ENCODE peak calls at places on chromosomes 2 and 18, in six cellular contexts. B, Q, A, K, I and T are unnamed samples.

GRCh38 chr2:150370600-150370999 is 116.9 kb downstream of the RND3 start:
- DNase-seq in I (no peak), K (peak), B (no peak), Q (no peak), A (no peak), T (no peak)

GRCh38 chr18:64183674-64184073 is 34.8 kb upstream of the LINC00305 start:
- DNase-seq in I (no peak), K (no peak), A (no peak), B (no peak), Q (no peak), T (no peak)

GRCh38 chr2:43798300-43798699 is 24.5 kb downstream of the DYNC2LI1 start:
- DNase-seq in B (no peak), Q (no peak), I (no peak), K (no peak), A (peak), T (no peak)

GRCh38 chr2:232483923-232484627 is 3.6 kb downstream of the ECEL1 start:
- DNase-seq in I (no peak), B (no peak), A (no peak), K (no peak), Q (peak), T (no peak)

GRCh38 chr2:99380376-99381010 is 43.3 kb downstream of the EIF5B start:
- DNase-seq in K (no peak), B (no peak), A (peak), I (no peak), Q (no peak), T (no peak)

GRCh38 chr2:85682378-85682777 is 11.8 kb upstream of the GNLY start:
- DNase-seq in B (no peak), Q (peak), A (no peak), K (no peak), I (no peak), T (no peak)

GRCh38 chr2:23663730-23664005 is 263.3 kb downstream of the ATAD2B start:
- DNase-seq in B (no peak), A (no peak), I (no peak), K (no peak), Q (no peak), T (no peak)

GRCh38 chr2:150572194-150572766 is 84.8 kb upstream of the RND3 start:
- DNase-seq in I (no peak), K (no peak), B (no peak), A (no peak), Q (no peak), T (no peak)

GRCh38 chr2:233404227-233404626 is 49.9 kb downstream of the DGKD start:
- DNase-seq in A (peak), B (no peak), I (no peak), Q (no peak), K (peak), T (no peak)

GRCh38 chr2:52365946-52366345 is 1334.0 kb upstream of the NRXN1 start:
- DNase-seq in Q (no peak), K (no peak), B (no peak), A (no peak), I (no peak), T (no peak)

GRCh38 chr18:28342231-28342630 is 165.3 kb upstream of the CDH2 start:
- DNase-seq in A (no peak), I (no peak), B (no peak), K (no peak), Q (no peak), T (no peak)

GRCh38 chr2:127406454-127406853 is 11.8 kb upstream of the PROC start:
- DNase-seq in B (no peak), K (no peak), I (no peak), Q (no peak), A (no peak), T (no peak)

GRCh38 chr2:177668617-177669016 is 276.0 kb downstream of the AGPS start:
- DNase-seq in B (no peak), A (no peak), K (no peak), Q (no peak), I (no peak), T (no peak)

GRCh38 chr2:182242561-182242960 is 184.3 kb downstream of the PDE1A start:
- DNase-seq in I (no peak), B (no peak), K (no peak), A (peak), Q (no peak), T (no peak)

GRCh38 chr2:58594762-58595161 is 353.6 kb upstream of the FANCL start:
- DNase-seq in A (no peak), K (no peak), B (no peak), Q (no peak), I (no peak), T (no peak)

GRCh38 chr18:59907172-59907571 is 7.4 kb downstream of the PMAIP1 start:
- DNase-seq in B (no peak), Q (no peak), I (no peak), A (no peak), K (no peak), T (no peak)

GRCh38 chr18:42807852-42808251 is 307.6 kb downstream of the RIT2 start:
- DNase-seq in Q (no peak), K (no peak), A (peak), B (no peak), I (no peak), T (no peak)

GRCh38 chr18:31487251-31488015 is 10.5 kb upstream of the DSG2 start:
- DNase-seq in I (no peak), B (no peak), K (no peak), Q (no peak), A (no peak), T (no peak)

GRCh38 chr2:102839668-102840388 is 78.0 kb downstream of the TMEM182 start:
- DNase-seq in I (peak), Q (no peak), K (no peak), A (peak), B (peak), T (no peak)

GRCh38 chr2:193124820-193125219 is 930.1 kb upstream of the TMEFF2 start:
- DNase-seq in Q (no peak), K (no peak), B (no peak), I (no peak), A (no peak), T (no peak)

GRCh38 chr2:240287496-240288086 is 147.1 kb upstream of the OTOS start:
- DNase-seq in A (no peak), I (peak), Q (no peak), B (no peak), K (no peak), T (no peak)

GRCh38 chr18:79511671-79512301 is 116.1 kb downstream of the NFATC1 start:
- DNase-seq in K (peak), A (no peak), Q (peak), I (peak), B (no peak), T (no peak)

DNA sequence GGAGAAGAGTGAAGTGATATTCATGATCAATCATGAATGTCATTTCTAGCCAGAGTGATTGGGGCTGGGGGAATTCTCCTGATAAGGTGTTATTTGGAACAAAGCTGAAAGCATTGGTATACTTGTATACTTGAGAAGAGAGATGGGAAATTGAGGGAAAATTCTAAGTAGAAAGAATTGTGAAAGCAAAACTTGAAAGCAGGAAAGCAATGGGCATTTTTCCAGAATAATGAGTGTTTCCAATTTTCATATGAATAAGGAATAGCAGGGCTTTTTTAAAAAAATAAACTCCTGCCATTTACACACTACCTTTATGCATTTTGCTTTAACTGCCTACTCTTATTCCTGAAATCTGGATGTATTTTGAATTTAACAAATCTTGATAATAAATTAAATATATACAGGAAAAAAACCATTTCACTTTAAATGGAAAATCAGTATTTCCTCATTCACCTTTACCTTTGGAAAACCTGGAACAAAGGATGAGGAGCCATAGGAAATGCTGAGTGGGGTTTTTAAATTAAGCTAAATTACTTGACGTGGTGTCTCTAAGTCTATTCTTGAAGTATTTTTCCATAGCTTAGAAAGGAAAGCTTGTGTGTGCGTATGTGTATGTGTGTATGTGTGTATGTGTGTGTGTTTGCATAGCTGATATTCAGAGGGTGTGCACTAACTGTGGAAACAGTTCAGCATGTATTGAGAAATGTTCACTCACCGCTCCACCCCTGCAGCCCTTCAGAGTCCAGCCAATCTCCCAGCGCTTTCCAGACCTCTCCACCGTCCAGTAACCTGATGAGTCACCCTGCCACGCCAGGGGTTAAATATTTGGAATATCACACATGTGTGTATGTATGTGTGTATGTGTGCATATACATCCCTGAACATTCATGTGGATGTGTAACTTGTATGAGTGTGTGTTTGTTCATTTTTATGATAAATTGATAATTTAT is 427.3 kb downstream of the THSD7B start:
- DNase-seq in Q (no peak), K (no peak), B (no peak), I (no peak), A (no peak), T (no peak)
- TF ChIP-seq POLR2AphosphoS5 in Q (no peak), K (no peak), B (no peak), I (no peak), A (no peak), T (no peak)

DNA sequence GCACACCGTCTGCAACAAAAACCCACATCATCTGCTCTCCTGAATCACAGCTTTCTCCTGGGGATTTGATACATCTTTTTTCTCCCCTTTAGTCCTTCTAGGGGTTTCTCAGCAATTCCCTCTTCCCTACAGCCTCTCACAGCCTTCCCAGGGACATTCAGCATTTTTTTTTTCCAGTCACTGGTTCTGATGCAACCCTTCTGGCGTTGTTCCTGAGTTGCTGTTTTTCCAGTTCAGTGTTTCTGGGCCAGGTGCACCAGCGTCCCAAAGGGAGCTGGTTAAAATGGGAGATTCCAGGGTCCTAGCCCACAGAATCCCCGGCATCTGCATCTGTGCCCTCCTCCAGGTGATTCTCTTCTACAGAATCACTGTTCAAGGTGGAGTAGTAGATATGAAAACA is 36.1 kb downstream of the ADCY3 start:
- DNase-seq in Q (no peak), K (no peak), B (no peak), I (no peak), A (no peak), T (no peak)
- H3K4me3 ChIP-seq in Q (no peak), K (no peak), B (no peak), I (no peak), A (no peak), T (no peak)

GRCh38 chr2:17590342-17590911 is 49.9 kb downstream of the VSNL1 start:
- DNase-seq in B (peak), K (no peak), A (peak), I (no peak), Q (no peak), T (no peak)

GRCh38 chr2:17584689-17585088 is 44.2 kb downstream of the VSNL1 start:
- DNase-seq in Q (no peak), A (no peak), I (no peak), K (no peak), B (no peak), T (no peak)

GRCh38 chr2:17589406-17590035 is 49.0 kb downstream of the VSNL1 start:
- DNase-seq in Q (no peak), K (no peak), I (no peak), A (peak), B (no peak), T (no peak)

GRCh38 chr2:17588031-17588430 is 47.5 kb downstream of the VSNL1 start:
- DNase-seq in B (no peak), I (no peak), A (no peak), Q (no peak), K (no peak), T (no peak)

GRCh38 chr2:17587469-17587868 is 47.0 kb downstream of the VSNL1 start:
- DNase-seq in B (no peak), K (no peak), Q (no peak), I (no peak), A (no peak), T (no peak)
- TF ChIP-seq POLR2AphosphoS5 in B (no peak), K (no peak), Q (no peak), I (no peak), A (no peak), T (no peak)

GRCh38 chr18:76505611-76506010 is 10.6 kb upstream of the ZNF516 start:
- DNase-seq in K (no peak), Q (no peak), B (no peak), A (no peak), I (no peak), T (no peak)

GRCh38 chr18:76506395-76506794 is 11.4 kb upstream of the ZNF516 start:
- DNase-seq in I (no peak), A (no peak), B (no peak), K (no peak), Q (no peak), T (no peak)

GRCh38 chr18:76504749-76505148 is 9.7 kb upstream of the ZNF516 start:
- DNase-seq in I (no peak), Q (no peak), A (no peak), B (no peak), K (no peak), T (no peak)

GRCh38 chr18:76506974-76507764 is 12.1 kb upstream of the ZNF516 start:
- DNase-seq in A (no peak), Q (no peak), I (no peak), B (no peak), K (no peak), T (no peak)

GRCh38 chr18:76507830-76508381 is 12.9 kb upstream of the ZNF516 start:
- DNase-seq in Q (no peak), B (no peak), I (no peak), K (no peak), A (no peak), T (no peak)
- H3K4me3 ChIP-seq in Q (no peak), B (no peak), I (no peak), K (no peak), A (no peak), T (no peak)

GRCh38 chr18:62660741-62661140 is 54.6 kb upstream of the PHLPP1 start:
- DNase-seq in Q (no peak), K (no peak), A (no peak), I (no peak), B (no peak), T (no peak)

GRCh38 chr18:62669225-62669624 is 46.1 kb upstream of the PHLPP1 start:
- DNase-seq in A (no peak), Q (no peak), K (no peak), I (no peak), B (no peak), T (no peak)

GRCh38 chr18:62659698-62660097 is 55.6 kb upstream of the PHLPP1 start:
- DNase-seq in B (no peak), A (peak), I (no peak), Q (no peak), K (no peak), T (no peak)

GRCh38 chr18:62662799-62663173 is 52.6 kb upstream of the PHLPP1 start:
- DNase-seq in Q (no peak), A (no peak), I (no peak), B (no peak), K (no peak), T (no peak)

DNA sequence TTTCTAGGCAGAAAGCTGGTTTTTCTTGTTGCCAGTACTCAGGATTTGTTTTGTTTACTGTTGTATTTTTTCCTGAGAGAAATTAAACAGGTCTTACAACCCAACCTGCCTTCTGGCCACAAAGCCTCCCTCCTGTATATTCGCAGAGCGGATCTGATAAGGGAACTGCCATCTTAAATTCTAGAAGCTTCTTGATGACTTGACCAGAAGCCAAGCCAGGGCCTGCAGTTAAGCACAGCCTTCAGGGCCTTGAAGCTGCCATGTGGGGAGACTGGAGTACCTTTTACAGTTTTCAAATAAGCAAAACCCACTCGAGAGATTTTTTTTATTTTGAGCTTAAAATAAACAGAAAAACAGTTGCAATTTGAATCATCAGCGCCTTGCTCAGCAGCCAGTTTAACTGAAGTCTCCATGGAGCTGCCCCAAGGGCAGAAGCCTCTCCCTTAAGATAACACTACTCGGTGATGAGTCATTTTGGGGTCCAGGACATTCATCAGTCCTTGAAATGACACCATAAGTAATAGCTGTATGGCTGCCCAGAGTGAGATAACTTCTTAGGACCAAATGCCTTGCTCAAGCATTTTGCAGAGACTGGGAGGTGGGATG is 51.5 kb upstream of the PHLPP1 start:
- DNase-seq in A (no peak), I (no peak), K (no peak), B (no peak), Q (no peak), T (no peak)
- TF ChIP-seq POLR2AphosphoS5 in A (no peak), I (no peak), K (no peak), B (no peak), Q (no peak), T (no peak)

DNA sequence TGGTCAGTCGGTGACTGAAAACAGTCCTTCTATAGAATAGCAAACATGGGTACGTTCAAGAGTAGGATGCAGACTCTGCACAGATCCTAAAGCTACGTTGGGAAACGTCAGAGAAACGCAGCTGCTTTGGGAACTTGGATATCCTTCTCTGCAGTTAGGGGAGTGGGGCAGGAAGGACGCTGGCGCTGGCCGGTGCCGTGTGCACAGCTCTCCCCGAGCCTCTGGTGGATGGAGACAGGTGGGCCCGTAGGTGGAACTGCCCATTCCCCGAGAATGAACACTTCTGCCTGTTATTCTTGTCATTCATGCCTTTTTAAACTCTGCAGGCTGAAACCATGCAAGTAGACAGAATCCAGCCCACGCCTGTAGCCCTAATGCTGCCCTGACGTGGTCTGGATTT is 91.7 kb upstream of the MBOAT2 start:
- DNase-seq in Q (no peak), B (no peak), K (no peak), A (no peak), I (no peak), T (no peak)
- H3K4me3 ChIP-seq in Q (no peak), B (no peak), K (no peak), A (peak), I (no peak), T (no peak)

DNA sequence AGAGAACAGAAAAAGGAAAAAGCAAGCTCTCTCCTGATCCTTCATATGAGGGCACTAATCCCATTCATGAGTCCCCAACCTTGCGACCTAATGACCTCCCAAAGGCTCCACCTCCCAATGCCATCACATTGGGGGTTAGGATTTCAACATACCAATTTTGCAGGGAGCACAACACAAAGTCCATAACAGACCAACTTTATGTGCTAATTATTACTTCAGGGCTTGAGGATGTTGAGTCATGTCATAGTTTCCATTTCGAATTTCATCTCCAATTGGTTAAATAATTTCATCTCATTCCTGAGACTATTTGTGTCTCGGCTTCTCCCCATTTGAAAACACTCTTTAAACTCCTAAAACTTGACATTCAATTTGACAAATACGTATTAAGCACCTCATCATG is 69.9 kb upstream of the KLF7 start:
- DNase-seq in Q (no peak), A (no peak), I (no peak), B (no peak), K (no peak), T (no peak)
- TF ChIP-seq POLR2AphosphoS5 in Q (no peak), A (no peak), I (no peak), B (no peak), K (no peak), T (no peak)

DNA sequence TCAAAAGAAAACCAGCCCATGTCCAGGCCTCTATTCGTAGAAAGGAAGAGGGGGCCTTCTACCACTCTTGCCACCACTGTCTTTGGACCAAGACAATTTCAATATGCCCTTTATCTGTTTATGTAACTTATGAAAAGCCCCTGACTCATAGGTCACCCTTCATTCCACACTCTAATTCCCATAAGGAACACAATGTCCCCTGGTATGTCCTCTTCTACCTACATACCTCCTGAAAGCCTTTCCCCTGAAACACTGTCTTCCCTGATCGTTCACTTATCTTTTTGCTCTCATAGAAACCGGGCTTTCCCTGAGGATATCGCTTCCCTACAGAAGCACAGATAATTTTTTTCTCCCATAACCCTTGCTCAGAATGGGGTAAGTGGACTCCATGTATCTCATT is 13.3 kb downstream of the EIF2AK3 start:
- DNase-seq in I (no peak), Q (no peak), A (no peak), K (no peak), B (no peak), T (no peak)
- H3K4me3 ChIP-seq in I (no peak), Q (no peak), A (no peak), K (no peak), B (no peak), T (no peak)